ENCODE peak calls at places on chromosomes 7 and 10, in four cellular contexts. B, P, N and X are unnamed samples.

GRCh38 chr10:122301055-122301810 is 30.1 kb downstream of the BTBD16 start:
- DNase-seq in N (peak; percentile 73), P (no peak), B (peak; percentile 71), X (peak; percentile 38)

GRCh38 chr10:108393111-108393510 is 1228.6 kb upstream of the SORCS1 start:
- DNase-seq in P (no peak), N (no peak), B (no peak), X (peak; percentile 53)

GRCh38 chr10:16436367-16436757 is 448 bp upstream of the PTER start:
- DNase-seq in B (no peak), P (peak; percentile 5), N (no peak), X (no peak)

GRCh38 chr10:50991496-50992355 is 82.6 kb upstream of the PRKG1 start:
- DNase-seq in B (peak; percentile 59), N (no peak), P (no peak), X (peak; percentile 9)

GRCh38 chr7:138907849-138908248 is 73.3 kb downstream of the KIAA1549 start:
- DNase-seq in P (no peak), N (no peak), B (no peak), X (no peak)

GRCh38 chr7:50502001-50502684 is 52.0 kb upstream of the FIGNL1 start:
- DNase-seq in B (peak; percentile 89), P (no peak), N (no peak), X (peak; percentile 100)

GRCh38 chr7:92368741-92369140 is 78.5 kb upstream of the GATAD1 start:
- DNase-seq in P (no peak), B (no peak), N (no peak), X (no peak)

GRCh38 chr7:82694020-82694419 is 250.4 kb upstream of the CACNA2D1 start:
- DNase-seq in N (no peak), P (no peak), B (no peak), X (no peak)

GRCh38 chr10:79054203-79055099 is 14.3 kb upstream of the ZMIZ1 start:
- DNase-seq in B (no peak), P (no peak), N (no peak), X (no peak)

GRCh38 chr7:35723011-35723410 is 28.1 kb upstream of the HERPUD2 start:
- DNase-seq in P (no peak), N (no peak), B (peak; percentile 56), X (peak; percentile 20)

GRCh38 chr10:23522345-23522744 is 83.5 kb downstream of the OTUD1 start:
- DNase-seq in N (no peak), B (peak; percentile 1), P (no peak), X (peak; percentile 56)

GRCh38 chr10:83941189-83941588 is 198.1 kb upstream of the GHITM start:
- DNase-seq in P (no peak), B (no peak), N (no peak), X (no peak)

GRCh38 chr7:157805716-157806115 is 468.9 kb downstream of the DNAJB6 start:
- DNase-seq in P (no peak), N (no peak), B (no peak), X (no peak)

GRCh38 chr7:67100956-67101361 is 104.3 kb downstream of the TYW1 start:
- DNase-seq in B (no peak), N (no peak), P (no peak), X (peak; percentile 8)

GRCh38 chr10:3090914-3091313 is 23.6 kb downstream of the PFKP start:
- DNase-seq in N (no peak), P (no peak), B (no peak), X (peak; percentile 48)

GRCh38 chr10:92290076-92290836 is 622 bp downstream of the CPEB3 start:
- DNase-seq in N (peak; percentile 43), P (peak; percentile 13), B (peak; percentile 18), X (peak; percentile 43)

GRCh38 chr7:130490888-130491771 is 755 bp upstream of the MEST start:
- DNase-seq in B (peak; percentile 29), P (peak; percentile 34), N (no peak), X (peak; percentile 54)

GRCh38 chr10:112896273-112896672 is 53.8 kb upstream of the TCF7L2 start:
- DNase-seq in P (no peak), B (no peak), N (no peak), X (no peak)

GRCh38 chr10:75904499-75905283 is 473.3 kb downstream of the LRMDA start:
- DNase-seq in B (no peak), P (no peak), N (no peak), X (no peak)

GRCh38 chr7:30041526-30042269 is 13.5 kb downstream of the PLEKHA8 start:
- DNase-seq in P (no peak), N (no peak), B (no peak), X (no peak)

GRCh38 chr7:156816943-156817572 is 75.9 kb downstream of the LMBR1 start:
- DNase-seq in P (no peak), N (no peak), B (no peak), X (peak; percentile 18)

GRCh38 chr7:111030358-111030735 is 60.6 kb upstream of the LRRN3 start:
- DNase-seq in B (no peak), P (no peak), N (no peak), X (no peak)

GRCh38 chr10:75127481-75127880 is 16.0 kb downstream of the SAMD8 start:
- DNase-seq in P (no peak), N (no peak), B (no peak), X (no peak)

GRCh38 chr10:97612386-97612785 is 20.9 kb downstream of the MORN4 start:
- DNase-seq in B (peak; percentile 53), N (no peak), P (no peak), X (peak; percentile 42)

GRCh38 chr10:29243750-29244149 is 45.1 kb upstream of the LYZL1 start:
- DNase-seq in N (no peak), B (no peak), P (no peak), X (no peak)

GRCh38 chr10:52110576-52110975 is 203.5 kb upstream of the DKK1 start:
- DNase-seq in P (no peak), N (no peak), B (no peak), X (no peak)

GRCh38 chr7:22843681-22844309 is 21.1 kb upstream of the TOMM7 start:
- DNase-seq in P (no peak), N (no peak), B (no peak), X (no peak)

GRCh38 chr7:18570890-18571478 is 75.4 kb downstream of the HDAC9 start:
- DNase-seq in N (no peak), B (peak; percentile 31), P (no peak), X (peak; percentile 70)

GRCh38 chr10:109899578-109900355 is 23.5 kb downstream of the XPNPEP1 start:
- DNase-seq in P (no peak), B (no peak), N (no peak), X (peak; percentile 47)

GRCh38 chr10:33155720-33156638 is 178.5 kb downstream of the NRP1 start:
- DNase-seq in B (peak; percentile 69), N (peak; percentile 62), P (no peak), X (peak; percentile 87)

GRCh38 chr7:121020652-121021051 is 32.1 kb downstream of the CPED1 start:
- DNase-seq in B (no peak), N (no peak), P (no peak), X (peak; percentile 86)

GRCh38 chr7:134804351-134804750 is 24.9 kb downstream of the CALD1 start:
- DNase-seq in B (peak; percentile 28), P (no peak), N (no peak), X (peak; percentile 49)

GRCh38 chr7:149752646-149753045 is 20.7 kb downstream of the ZNF467 start:
- DNase-seq in P (no peak), B (no peak), N (no peak), X (no peak)

GRCh38 chr7:80357530-80357929 is 154.3 kb downstream of the GNAT3 start:
- DNase-seq in P (no peak), N (no peak), B (no peak), X (no peak)

GRCh38 chr7:155298288-155298833 is 683 bp downstream of the INSIG1 start:
- DNase-seq in P (no peak), N (no peak), B (no peak), X (no peak)

GRCh38 chr10:14659626-14660196 is 115.0 kb downstream of the FAM107B start:
- DNase-seq in B (no peak), P (peak; percentile 19), N (no peak), X (no peak)

GRCh38 chr10:63553031-63553430 is 31.8 kb downstream of the REEP3 start:
- DNase-seq in B (peak; percentile 75), P (no peak), N (no peak), X (peak; percentile 72)